ENCODE peak calls at places on chromosomes 2 and 18, in five cellular contexts. D, G, K, W and Z are unnamed samples.

GRCh38 chr2:2796207-2796606 is 465.1 kb upstream of the MYT1L start:
- DNase-seq in D (no peak), G (no peak), K (no peak), W (no peak), Z (no peak)

GRCh38 chr2:177711472-177712276 is 319.1 kb downstream of the AGPS start:
- DNase-seq in D (no peak), G (no peak), K (no peak), W (no peak), Z (no peak)

GRCh38 chr2:40315684-40316083 is 136.2 kb downstream of the SLC8A1 start:
- DNase-seq in D (no peak), G (no peak), K (no peak), W (peak; percentile 82), Z (peak; percentile 66)

GRCh38 chr2:233821196-233821595 is 33.1 kb downstream of the HJURP start:
- DNase-seq in D (no peak), G (no peak), K (no peak), W (no peak), Z (no peak)

GRCh38 chr2:216713691-216714411 is 18.5 kb upstream of the IGFBP5 start:
- DNase-seq in D (no peak), G (no peak), K (no peak), W (peak; percentile 98), Z (peak; percentile 93)

GRCh38 chr18:77101410-77102245 is 31.0 kb downstream of the MBP start:
- DNase-seq in D (peak; percentile 66), G (peak; percentile 76), K (no peak), W (peak; percentile 95), Z (peak; percentile 96)

GRCh38 chr2:36589230-36589630 is 8.7 kb downstream of the FEZ2 start:
- DNase-seq in D (no peak), G (no peak), K (no peak), W (no peak), Z (no peak)

GRCh38 chr2:188813315-188813714 is 160.9 kb upstream of the COL3A1 start:
- DNase-seq in D (no peak), G (no peak), K (no peak), W (peak; percentile 64), Z (peak; percentile 82)

GRCh38 chr2:32248299-32248698 is 16.4 kb downstream of the NLRC4 start:
- DNase-seq in D (no peak), G (no peak), K (no peak), W (no peak), Z (no peak)